ENCODE peak calls at places on chromosomes 11 and 22, in nine cellular contexts. I, G, Y, V, J, U, S, Z and B are unnamed samples.

GRCh38 chr11:1165256-1166041 is 7.7 kb downstream of the MUC5AC start:
- DNase-seq in I (no peak), G (no peak), Y (no peak), V (no peak), J (no peak), U (no peak), S (no peak), Z (no peak), B (no peak)

GRCh38 chr22:43152001-43152354 is 619 bp downstream of the TSPO start:
- DNase-seq in I (no peak), G (no peak), Y (no peak), V (no peak), J (no peak), U (no peak), S (peak), Z (no peak), B (no peak)

GRCh38 chr11:102177974-102178631 is 67.9 kb downstream of the YAP1 start:
- DNase-seq in I (no peak), G (no peak), Y (no peak), V (peak), J (peak), U (no peak), S (no peak), Z (peak), B (no peak)

GRCh38 chr22:17872491-17872890 is 98.2 kb upstream of the BID start:
- DNase-seq in I (no peak), G (no peak), Y (no peak), V (no peak), J (peak), U (no peak), S (no peak), Z (peak), B (no peak)

GRCh38 chr11:47918882-47919495 is 61.4 kb upstream of the PTPRJ start:
- DNase-seq in I (no peak), G (no peak), Y (no peak), V (peak), J (peak), U (no peak), S (no peak), Z (peak), B (no peak)

GRCh38 chr11:130141561-130142341 is 17.8 kb upstream of the ST14 start:
- DNase-seq in I (no peak), G (no peak), Y (no peak), V (peak), J (no peak), U (no peak), S (no peak), Z (no peak), B (no peak)

GRCh38 chr11:102364991-102365390 is 18.0 kb downstream of the BIRC2 start:
- DNase-seq in I (no peak), G (no peak), Y (no peak), V (no peak), J (no peak), U (no peak), S (no peak), Z (no peak), B (no peak)

GRCh38 chr22:23219317-23219716 is 39.0 kb downstream of the BCR start:
- DNase-seq in I (no peak), G (no peak), Y (no peak), V (no peak), J (no peak), U (no peak), S (no peak), Z (no peak), B (no peak)

GRCh38 chr22:23289851-23290724 is 109.8 kb downstream of the BCR start:
- DNase-seq in I (no peak), G (peak), Y (no peak), V (peak), J (peak), U (peak), S (peak), Z (peak), B (peak)

GRCh38 chr22:50545522-50546325 is at the start of gene KLHDC7B:
- DNase-seq in I (no peak), G (no peak), Y (no peak), V (no peak), J (no peak), U (no peak), S (no peak), Z (no peak), B (no peak)

GRCh38 chr22:17746916-17747315 is 27.4 kb downstream of the BID start:
- DNase-seq in I (no peak), G (no peak), Y (no peak), V (no peak), J (no peak), U (no peak), S (no peak), Z (no peak), B (no peak)

GRCh38 chr11:125464266-125464662 is 31.8 kb downstream of the FEZ1 start:
- DNase-seq in I (no peak), G (no peak), Y (no peak), V (peak), J (peak), U (no peak), S (no peak), Z (peak), B (no peak)

GRCh38 chr11:119056397-119056999 is 507 bp downstream of the HYOU1 start:
- DNase-seq in I (no peak), G (peak), Y (no peak), V (no peak), J (peak), U (peak), S (peak), Z (peak), B (peak)

GRCh38 chr11:124748481-124749338 is 3.3 kb downstream of the VSIG2 start:
- DNase-seq in I (no peak), G (no peak), Y (no peak), V (no peak), J (peak), U (peak), S (no peak), Z (peak), B (no peak)

GRCh38 chr22:44929348-44930015 is 80.3 kb downstream of the PHF21B start:
- DNase-seq in I (no peak), G (no peak), Y (no peak), V (no peak), J (no peak), U (no peak), S (no peak), Z (no peak), B (no peak)

GRCh38 chr22:46010951-46011626 is 34.1 kb upstream of the WNT7B start:
- DNase-seq in I (no peak), G (no peak), Y (no peak), V (no peak), J (no peak), U (no peak), S (no peak), Z (no peak), B (no peak)

GRCh38 chr11:32374261-32374711 is 61.1 kb downstream of the WT1 start:
- DNase-seq in I (no peak), G (no peak), Y (no peak), V (peak), J (no peak), U (peak), S (peak), Z (peak), B (peak)

GRCh38 chr11:46808804-46809431 is 37.2 kb downstream of the CKAP5 start:
- DNase-seq in I (no peak), G (no peak), Y (no peak), V (peak), J (peak), U (no peak), S (peak), Z (peak), B (no peak)

GRCh38 chr11:1576825-1577224 is 4.8 kb upstream of the DUSP8 start:
- DNase-seq in I (no peak), G (no peak), Y (no peak), V (no peak), J (peak), U (no peak), S (no peak), Z (peak), B (no peak)

GRCh38 chr11:58900479-58901420 is 38.5 kb upstream of the GLYATL1 start:
- DNase-seq in I (no peak), G (peak), Y (no peak), V (peak), J (peak), U (peak), S (peak), Z (peak), B (peak)

GRCh38 chr11:1510928-1511327 is 24.3 kb upstream of the MOB2 start:
- DNase-seq in I (no peak), G (no peak), Y (no peak), V (no peak), J (no peak), U (no peak), S (no peak), Z (no peak), B (no peak)

GRCh38 chr22:30250713-30251267 is 4.2 kb upstream of the LIF start:
- DNase-seq in I (no peak), G (no peak), Y (no peak), V (peak), J (peak), U (no peak), S (no peak), Z (peak), B (no peak)

GRCh38 chr22:25360411-25360810 is 141.0 kb downstream of the CRYBB2 start:
- DNase-seq in I (no peak), G (no peak), Y (no peak), V (no peak), J (no peak), U (no peak), S (no peak), Z (no peak), B (no peak)

GRCh38 chr11:63882555-63883242 is 34.3 kb downstream of the RCOR2 start:
- DNase-seq in I (no peak), G (peak), Y (no peak), V (no peak), J (no peak), U (no peak), S (no peak), Z (no peak), B (no peak)

GRCh38 chr11:111408789-111409727 is 30.0 kb upstream of the POU2AF1 start:
- DNase-seq in I (no peak), G (no peak), Y (no peak), V (peak), J (no peak), U (no peak), S (no peak), Z (no peak), B (no peak)

GRCh38 chr11:61140416-61140815 is 20.8 kb downstream of the VPS37C start:
- DNase-seq in I (no peak), G (no peak), Y (no peak), V (no peak), J (no peak), U (no peak), S (no peak), Z (no peak), B (no peak)

GRCh38 chr22:19942886-19943664 is 1.5 kb upstream of the TXNRD2 start:
- DNase-seq in I (no peak), G (no peak), Y (no peak), V (peak), J (peak), U (no peak), S (peak), Z (peak), B (no peak)

GRCh38 chr11:61193596-61193995 is 9.7 kb upstream of the PGA3 start:
- DNase-seq in I (no peak), G (no peak), Y (no peak), V (no peak), J (no peak), U (no peak), S (no peak), Z (no peak), B (no peak)

GRCh38 chr11:63862923-63863322 is 24.0 kb downstream of the MARK2 start:
- DNase-seq in I (no peak), G (no peak), Y (no peak), V (no peak), J (no peak), U (peak), S (no peak), Z (no peak), B (no peak)

GRCh38 chr22:31730344-31730711 is 19.6 kb downstream of the PRR14L start:
- DNase-seq in I (no peak), G (no peak), Y (no peak), V (no peak), J (no peak), U (no peak), S (peak), Z (no peak), B (no peak)
- TF ChIP-seq CTCF in I (no peak), G (no peak), Y (peak), V (no peak), J (peak), U (no peak), S (peak), Z (no peak), B (peak)

DNA sequence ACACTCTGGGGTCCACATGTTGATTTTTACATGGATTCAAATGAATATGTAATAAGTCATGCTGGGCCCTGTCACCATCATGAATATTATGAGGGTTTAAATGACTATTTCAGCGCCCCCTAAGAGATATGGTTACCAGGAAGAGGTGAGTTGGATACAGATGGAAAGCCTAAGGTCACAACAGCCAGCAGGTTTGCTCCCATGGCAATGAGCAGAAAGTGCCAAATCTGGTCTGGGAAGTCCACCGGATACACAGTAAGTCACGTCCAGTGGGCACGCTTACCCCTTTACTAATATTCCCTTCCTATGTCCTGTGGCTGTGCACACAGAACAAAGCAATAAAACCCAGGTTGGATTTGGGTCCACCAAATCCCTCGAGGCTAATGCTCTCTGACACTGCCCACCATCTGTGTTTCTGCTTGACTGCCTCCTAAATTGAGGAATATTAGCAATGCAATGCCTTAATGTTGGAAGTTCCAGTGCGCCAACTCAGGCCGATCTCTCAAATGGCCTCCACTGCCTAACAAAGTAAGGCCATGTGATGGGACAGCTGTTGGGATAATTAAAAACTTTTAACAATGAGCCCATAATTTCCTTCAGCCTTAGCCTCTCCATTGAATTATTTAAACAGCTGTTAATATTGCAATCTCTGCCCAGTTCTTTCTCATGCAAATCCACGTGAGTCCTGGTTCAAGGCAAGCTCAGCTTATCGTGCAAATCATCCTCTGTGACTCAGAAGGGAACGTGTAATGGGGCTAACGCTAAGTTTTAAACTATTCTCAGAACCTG is 97.6 kb downstream of the SLC1A2 start:
- DNase-seq in I (no peak), G (no peak), Y (no peak), V (no peak), J (peak), U (no peak), S (no peak), Z (peak), B (no peak)
- TF ChIP-seq CTCF in I (no peak), G (no peak), Y (no peak), V (no peak), J (no peak), U (no peak), S (no peak), Z (no peak), B (no peak)

DNA sequence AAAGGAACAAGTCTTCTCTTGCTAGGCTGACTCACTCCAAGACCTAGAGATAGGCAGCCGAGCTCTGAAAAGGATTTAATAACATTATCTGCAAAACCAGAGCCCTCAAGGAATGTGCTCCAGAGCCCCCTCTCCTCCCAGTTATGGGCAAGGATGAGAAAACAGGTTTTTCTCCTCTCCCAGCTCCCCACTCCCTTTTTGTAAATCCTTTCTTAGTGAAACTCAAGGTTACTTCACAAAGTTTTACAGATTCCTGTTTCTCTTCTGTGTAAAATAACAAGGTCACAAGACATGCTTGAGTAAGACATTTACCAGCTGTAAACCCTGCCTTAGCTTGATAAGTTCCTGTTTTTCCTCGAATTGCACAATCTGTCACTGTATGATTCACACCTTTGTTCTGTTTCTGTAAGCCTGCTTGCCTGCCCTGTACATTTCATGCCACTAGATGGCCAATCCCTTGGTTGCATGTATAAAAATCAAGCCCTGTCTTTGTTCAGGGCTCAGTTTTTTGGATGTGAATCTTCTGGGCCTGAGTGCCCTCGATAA is 489.4 kb downstream of the KCNA4 start:
- DNase-seq in I (no peak), G (no peak), Y (no peak), V (peak), J (peak), U (no peak), S (peak), Z (peak), B (no peak)
- TF ChIP-seq CTCF in I (peak), G (no peak), Y (peak), V (peak), J (peak), U (no peak), S (peak), Z (peak), B (peak)

GRCh38 chr22:32444068-32444467 is 20.2 kb downstream of the BPIFC start:
- DNase-seq in I (no peak), G (no peak), Y (no peak), V (peak), J (peak), U (no peak), S (peak), Z (peak), B (peak)
- TF ChIP-seq CTCF in I (peak), G (no peak), Y (peak), V (peak), J (peak), U (no peak), S (peak), Z (peak), B (no peak)

GRCh38 chr11:117361432-117361831 is 33.8 kb downstream of the CEP164 start:
- DNase-seq in I (no peak), G (no peak), Y (no peak), V (no peak), J (no peak), U (no peak), S (no peak), Z (no peak), B (no peak)

GRCh38 chr11:117369521-117369920 is 41.9 kb downstream of the CEP164 start:
- DNase-seq in I (no peak), G (no peak), Y (no peak), V (no peak), J (no peak), U (no peak), S (no peak), Z (no peak), B (no peak)

GRCh38 chr11:117371453-117371852 is 43.8 kb downstream of the CEP164 start:
- DNase-seq in I (no peak), G (no peak), Y (no peak), V (no peak), J (no peak), U (no peak), S (no peak), Z (no peak), B (no peak)

GRCh38 chr11:117366875-117367274 is 39.2 kb downstream of the CEP164 start:
- DNase-seq in I (no peak), G (no peak), Y (no peak), V (no peak), J (no peak), U (no peak), S (no peak), Z (no peak), B (no peak)

DNA sequence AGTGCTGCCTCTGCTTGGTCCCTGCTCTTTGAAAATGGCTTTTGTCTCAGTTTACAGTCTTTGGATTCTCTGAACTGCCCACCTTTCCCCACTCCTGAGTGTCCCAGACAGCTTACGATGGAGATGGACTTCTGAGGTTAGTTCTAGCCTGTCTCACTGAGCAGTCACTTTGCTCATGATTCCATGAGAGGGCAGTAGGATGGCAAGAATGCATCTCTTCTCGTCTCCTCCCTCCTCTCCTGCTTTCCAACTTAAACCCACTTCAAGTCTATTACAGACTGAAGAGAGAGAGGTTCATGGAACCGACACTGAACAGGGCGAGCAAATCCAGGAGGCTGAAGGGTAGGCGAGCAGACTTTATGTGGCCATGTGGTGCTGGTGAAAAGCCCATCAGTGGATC is 38.5 kb downstream of the CEP164 start:
- DNase-seq in I (no peak), G (no peak), Y (no peak), V (no peak), J (no peak), U (no peak), S (no peak), Z (no peak), B (no peak)
- TF ChIP-seq CTCF in I (no peak), G (no peak), Y (no peak), V (no peak), J (no peak), U (no peak), S (no peak), Z (no peak), B (no peak)

GRCh38 chr11:4090258-4090657 is 4.3 kb upstream of the RRM1 start:
- DNase-seq in I (no peak), G (no peak), Y (no peak), V (no peak), J (no peak), U (no peak), S (no peak), Z (no peak), B (no peak)

GRCh38 chr11:4086584-4087353 is 7.8 kb upstream of the RRM1 start:
- DNase-seq in I (no peak), G (no peak), Y (no peak), V (no peak), J (no peak), U (no peak), S (no peak), Z (no peak), B (no peak)

GRCh38 chr11:4085575-4085974 is 9.0 kb upstream of the RRM1 start:
- DNase-seq in I (no peak), G (no peak), Y (no peak), V (no peak), J (no peak), U (no peak), S (no peak), Z (no peak), B (no peak)

GRCh38 chr11:4084406-4084805 is 10.2 kb upstream of the RRM1 start:
- DNase-seq in I (no peak), G (no peak), Y (no peak), V (no peak), J (no peak), U (no peak), S (no peak), Z (no peak), B (no peak)

DNA sequence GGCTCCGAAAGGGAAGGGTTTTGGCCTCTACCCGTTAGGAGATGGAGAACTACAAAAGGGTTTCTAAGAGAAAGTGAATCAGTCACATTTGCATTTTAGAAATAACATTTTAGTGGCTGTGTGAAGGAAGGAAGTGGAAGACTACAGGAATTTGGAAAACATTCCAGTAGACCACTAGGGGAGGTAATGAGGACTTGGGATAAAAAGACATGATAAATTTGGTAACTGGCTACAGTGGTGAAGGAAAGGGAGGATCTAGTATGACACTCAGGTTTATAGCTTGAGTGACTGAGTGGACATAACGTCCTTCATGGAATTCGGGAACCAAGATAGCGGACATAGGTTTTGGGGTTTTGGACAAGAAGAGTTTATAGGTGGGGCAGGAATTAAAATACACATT is 7.0 kb upstream of the RRM1 start:
- DNase-seq in I (no peak), G (no peak), Y (no peak), V (no peak), J (no peak), U (no peak), S (no peak), Z (no peak), B (no peak)
- TF ChIP-seq CTCF in I (no peak), G (no peak), Y (peak), V (peak), J (no peak), U (no peak), S (no peak), Z (peak), B (peak)

GRCh38 chr11:69375316-69376154 is 81.6 kb downstream of the MYEOV start:
- DNase-seq in I (no peak), G (no peak), Y (peak), V (no peak), J (no peak), U (no peak), S (no peak), Z (no peak), B (no peak)
- TF ChIP-seq CTCF in I (no peak), G (no peak), Y (no peak), V (no peak), J (no peak), U (no peak), S (no peak), Z (no peak), B (no peak)